ENCODE peak calls at places on chromosomes 7 and 10, in four cellular contexts. One of them, this sample, is unnamed.

GRCh38 chr7:68691261-68692216 is 906.7 kb upstream of the AUTS2 start:
- DNase-seq in tibial nerve: no peak
- DNase-seq in suprapubic skin: no peak
- DNase-seq in body of pancreas: no peak
- DNase-seq in this sample: no peak

GRCh38 chr7:132349085-132349484 is 227.2 kb downstream of the PLXNA4 start:
- DNase-seq in suprapubic skin: no peak
- DNase-seq in tibial nerve: no peak
- DNase-seq in body of pancreas: no peak
- DNase-seq in this sample: no peak

GRCh38 chr10:112287844-112288243 is 4.6 kb downstream of the TECTB start:
- DNase-seq in tibial nerve: no peak
- DNase-seq in suprapubic skin: no peak
- DNase-seq in body of pancreas: no peak
- DNase-seq in this sample: no peak

GRCh38 chr7:15561840-15562239 is at the start of gene AGMO:
- DNase-seq in tibial nerve: peak; percentile 76
- DNase-seq in body of pancreas: peak; percentile 52
- DNase-seq in suprapubic skin: peak; percentile 64
- DNase-seq in this sample: no peak

GRCh38 chr10:29314726-29315125 is 25.9 kb downstream of the LYZL1 start:
- DNase-seq in tibial nerve: no peak
- DNase-seq in body of pancreas: no peak
- DNase-seq in suprapubic skin: no peak
- DNase-seq in this sample: no peak

GRCh38 chr7:106681815-106682495 is 21.0 kb upstream of the CCDC71L start:
- DNase-seq in tibial nerve: no peak
- DNase-seq in suprapubic skin: no peak
- DNase-seq in body of pancreas: no peak
- DNase-seq in this sample: no peak

GRCh38 chr7:135929692-135930091 is 47.5 kb downstream of the MTPN start:
- DNase-seq in suprapubic skin: no peak
- DNase-seq in body of pancreas: no peak
- DNase-seq in tibial nerve: no peak
- DNase-seq in this sample: no peak

GRCh38 chr10:131534836-131535235 is 223.3 kb upstream of the TCERG1L start:
- DNase-seq in body of pancreas: no peak
- DNase-seq in tibial nerve: no peak
- DNase-seq in suprapubic skin: no peak
- DNase-seq in this sample: no peak

GRCh38 chr7:99257065-99257464 is 15.6 kb upstream of the MYH16 start:
- DNase-seq in body of pancreas: no peak
- DNase-seq in suprapubic skin: no peak
- DNase-seq in tibial nerve: no peak
- DNase-seq in this sample: no peak

GRCh38 chr7:2663121-2663886 is 24.7 kb upstream of the AMZ1 start:
- DNase-seq in tibial nerve: no peak
- DNase-seq in body of pancreas: no peak
- DNase-seq in suprapubic skin: peak; percentile 64
- DNase-seq in this sample: no peak
- TF ChIP-seq POLR2A in tibial nerve: no peak
- TF ChIP-seq POLR2A in body of pancreas: no peak
- TF ChIP-seq POLR2A in suprapubic skin: no peak
- TF ChIP-seq POLR2A in this sample: no peak

GRCh38 chr10:13348216-13349017 is at the start of gene SEPHS1:
- DNase-seq in body of pancreas: peak; percentile 77
- DNase-seq in suprapubic skin: peak; percentile 83
- DNase-seq in tibial nerve: peak; percentile 23
- DNase-seq in this sample: peak; percentile 73
- TF ChIP-seq POLR2A in body of pancreas: no peak
- TF ChIP-seq POLR2A in suprapubic skin: no peak
- TF ChIP-seq POLR2A in tibial nerve: no peak
- TF ChIP-seq POLR2A in this sample: peak; percentile 62

DNA sequence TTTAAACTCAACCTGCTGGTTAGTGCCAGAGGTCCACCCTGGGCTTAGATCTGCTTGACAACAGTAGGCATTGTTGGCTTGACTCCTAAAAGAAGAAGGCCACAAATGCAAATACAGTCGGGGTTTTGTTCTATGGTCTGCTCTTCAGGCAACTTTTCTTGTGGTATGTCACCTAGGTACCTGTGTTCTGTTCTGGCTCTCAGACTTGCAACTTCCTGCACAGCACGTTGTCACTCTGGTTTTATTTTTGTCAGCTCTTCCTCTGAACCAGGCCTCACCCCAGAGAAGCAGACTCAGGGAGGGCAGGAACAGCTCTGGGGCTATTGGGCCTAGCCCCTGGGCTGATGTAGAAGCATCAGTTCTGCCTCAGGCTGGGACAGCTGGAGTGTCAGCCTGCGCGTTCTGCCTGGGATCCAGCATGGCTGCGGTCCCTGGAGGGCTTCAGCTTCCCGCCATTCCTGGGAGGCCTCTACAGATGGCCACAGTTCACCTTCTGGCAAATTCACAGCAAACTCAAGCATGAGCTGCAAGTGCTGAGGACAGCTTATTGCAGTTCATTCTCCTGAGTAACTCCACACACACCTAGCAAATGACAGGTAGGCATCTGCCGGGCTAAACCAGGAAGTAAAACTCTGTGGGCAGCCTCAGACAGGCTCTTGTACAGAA is 11.0 kb upstream of the PDCD4 start:
- DNase-seq in body of pancreas: no peak
- DNase-seq in tibial nerve: no peak
- DNase-seq in suprapubic skin: no peak
- DNase-seq in this sample: no peak
- TF ChIP-seq POLR2A in body of pancreas: no peak
- TF ChIP-seq POLR2A in tibial nerve: no peak
- TF ChIP-seq POLR2A in suprapubic skin: no peak
- TF ChIP-seq POLR2A in this sample: peak; percentile 20

GRCh38 chr7:157292770-157293412 is 43.9 kb upstream of the DNAJB6 start:
- DNase-seq in body of pancreas: no peak
- DNase-seq in suprapubic skin: no peak
- DNase-seq in tibial nerve: no peak
- DNase-seq in this sample: no peak
- TF ChIP-seq POLR2A in body of pancreas: no peak
- TF ChIP-seq POLR2A in suprapubic skin: peak; percentile 19
- TF ChIP-seq POLR2A in tibial nerve: no peak
- TF ChIP-seq POLR2A in this sample: no peak

GRCh38 chr10:931326-932318 is at the start of gene LARP4B:
- DNase-seq in body of pancreas: peak; percentile 97
- DNase-seq in suprapubic skin: peak; percentile 97
- DNase-seq in tibial nerve: peak; percentile 92
- DNase-seq in this sample: peak; percentile 93

GRCh38 chr10:932589-932988 is 1.1 kb upstream of the LARP4B start:
- DNase-seq in suprapubic skin: peak; percentile 75
- DNase-seq in tibial nerve: no peak
- DNase-seq in body of pancreas: no peak
- DNase-seq in this sample: no peak

GRCh38 chr10:927131-927530 is 4.4 kb downstream of the LARP4B start:
- DNase-seq in tibial nerve: no peak
- DNase-seq in suprapubic skin: no peak
- DNase-seq in body of pancreas: no peak
- DNase-seq in this sample: no peak

GRCh38 chr10:929965-930364 is 1.5 kb downstream of the LARP4B start:
- DNase-seq in tibial nerve: no peak
- DNase-seq in body of pancreas: no peak
- DNase-seq in suprapubic skin: no peak
- DNase-seq in this sample: no peak

GRCh38 chr10:930415-931325 is 835 bp downstream of the LARP4B start:
- DNase-seq in suprapubic skin: peak; percentile 74
- DNase-seq in body of pancreas: peak; percentile 55
- DNase-seq in tibial nerve: no peak
- DNase-seq in this sample: no peak
- TF ChIP-seq POLR2A in suprapubic skin: peak; percentile 37
- TF ChIP-seq POLR2A in body of pancreas: no peak
- TF ChIP-seq POLR2A in tibial nerve: no peak
- TF ChIP-seq POLR2A in this sample: no peak

GRCh38 chr7:76047811-76048667 is at the start of the genes MDH2 and STYXL1:
- DNase-seq in tibial nerve: peak; percentile 88
- DNase-seq in suprapubic skin: peak; percentile 96
- DNase-seq in body of pancreas: peak; percentile 96
- DNase-seq in this sample: peak; percentile 96

GRCh38 chr7:76050545-76050944 is 2.6 kb downstream of the MDH2 start:
- DNase-seq in tibial nerve: no peak
- DNase-seq in suprapubic skin: no peak
- DNase-seq in body of pancreas: no peak
- DNase-seq in this sample: no peak

GRCh38 chr7:76048668-76048988 is 722 bp downstream of the MDH2 start:
- DNase-seq in tibial nerve: no peak
- DNase-seq in body of pancreas: peak; percentile 46
- DNase-seq in suprapubic skin: no peak
- DNase-seq in this sample: peak; percentile 45

GRCh38 chr7:76047305-76047810 is 442 bp downstream of the STYXL1 start:
- DNase-seq in suprapubic skin: no peak
- DNase-seq in tibial nerve: no peak
- DNase-seq in body of pancreas: no peak
- DNase-seq in this sample: no peak

DNA sequence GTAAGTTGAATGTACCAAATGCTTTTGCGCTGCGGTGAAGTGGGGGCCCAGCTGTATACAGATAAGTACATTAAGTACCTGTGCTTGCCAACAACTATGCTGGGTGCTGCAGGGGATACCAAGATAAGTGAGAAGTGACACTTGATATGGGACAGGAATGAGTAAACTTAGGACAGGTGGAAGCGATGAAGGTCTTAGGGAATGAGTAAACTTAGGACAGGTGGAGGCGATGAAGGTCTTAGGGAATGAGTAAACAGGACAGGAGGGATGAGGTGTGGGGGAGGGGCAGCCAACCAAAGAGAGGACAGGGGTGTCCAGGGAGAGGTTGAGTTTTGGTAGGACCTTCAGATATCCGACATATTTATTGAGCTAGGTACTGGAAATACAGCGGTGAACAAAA is 1.4 kb downstream of the MDH2 start:
- DNase-seq in tibial nerve: no peak
- DNase-seq in body of pancreas: no peak
- DNase-seq in suprapubic skin: no peak
- DNase-seq in this sample: no peak
- TF ChIP-seq POLR2A in tibial nerve: no peak
- TF ChIP-seq POLR2A in body of pancreas: no peak
- TF ChIP-seq POLR2A in suprapubic skin: no peak
- TF ChIP-seq POLR2A in this sample: no peak

This sample was measured in GM12892.